ENCODE peak calls at places on chromosomes 5 and 9, in eight cellular contexts. Z, H, I, T, O, J, R and F are unnamed samples.

GRCh38 chr5:134902071-134902801 is 2.7 kb upstream of the PCBD2 start:
- DNase-seq in H (no peak), R (no peak), O (peak), J (peak), Z (no peak), I (no peak), T (peak), F (no peak)

GRCh38 chr9:36966371-36967097 is 67.5 kb downstream of the PAX5 start:
- DNase-seq in T (no peak), H (no peak), R (no peak), Z (no peak), O (no peak), J (no peak), I (no peak), F (no peak)

GRCh38 chr5:35854248-35854647 is 2.4 kb upstream of the IL7R start:
- DNase-seq in T (no peak), I (no peak), Z (no peak), H (no peak), J (no peak), O (no peak), R (no peak), F (no peak)

GRCh38 chr5:6545036-6545693 is 87.7 kb downstream of the NSUN2 start:
- DNase-seq in O (no peak), H (no peak), T (no peak), Z (no peak), R (no peak), I (no peak), J (no peak), F (no peak)

GRCh38 chr5:83418659-83419321 is 52.8 kb upstream of the VCAN start:
- DNase-seq in R (no peak), O (no peak), I (no peak), J (no peak), Z (no peak), H (no peak), T (no peak), F (no peak)

GRCh38 chr5:84564311-84564710 is 179.6 kb upstream of the EDIL3 start:
- DNase-seq in T (peak), O (peak), H (peak), Z (no peak), J (peak), R (no peak), I (no peak), F (peak)

GRCh38 chr5:123344819-123345426 is 78.3 kb downstream of the CEP120 start:
- DNase-seq in Z (peak), R (no peak), H (peak), O (peak), J (peak), T (peak), I (peak), F (peak)

GRCh38 chr5:85841653-85842052 is 776.1 kb upstream of the COX7C start:
- DNase-seq in Z (no peak), T (no peak), H (no peak), R (no peak), I (no peak), J (no peak), O (no peak), F (no peak)

GRCh38 chr5:5558593-5558992 is 136.1 kb downstream of the ICE1 start:
- DNase-seq in J (no peak), I (no peak), O (no peak), R (no peak), T (no peak), H (no peak), Z (no peak), F (no peak)

GRCh38 chr5:52356311-52356918 is 431.3 kb upstream of the ITGA1 start:
- DNase-seq in I (no peak), T (peak), Z (peak), H (peak), O (peak), R (no peak), J (peak), F (peak)

GRCh38 chr9:134243778-134244467 is 79.6 kb upstream of the RNU6ATAC start:
- DNase-seq in Z (peak), J (peak), H (peak), I (no peak), T (peak), O (peak), R (no peak), F (peak)

GRCh38 chr5:6745706-6746217 is 32.5 kb downstream of the TENT4A start:
- DNase-seq in J (peak), H (peak), T (peak), I (peak), R (peak), Z (peak), O (peak), F (peak)

GRCh38 chr9:123468541-123468940 is 112.5 kb downstream of the CRB2 start:
- DNase-seq in J (no peak), Z (no peak), O (no peak), I (no peak), R (no peak), T (no peak), H (no peak), F (no peak)

GRCh38 chr9:121812159-121812735 is 160.8 kb downstream of the DAB2IP start:
- DNase-seq in Z (no peak), R (no peak), H (no peak), O (no peak), J (no peak), T (no peak), I (no peak), F (no peak)

GRCh38 chr9:132241840-132242620 is 80.2 kb downstream of the NTNG2 start:
- DNase-seq in Z (peak), R (no peak), J (no peak), T (no peak), H (no peak), O (no peak), I (no peak), F (peak)

GRCh38 chr5:180491496-180491895 is 2.7 kb upstream of the CNOT6 start:
- DNase-seq in Z (peak), T (no peak), H (no peak), I (no peak), J (no peak), O (no peak), R (no peak), F (no peak)

GRCh38 chr5:93294184-93294583 is 286.8 kb downstream of the NR2F1-AS1 start:
- DNase-seq in J (peak), I (no peak), T (peak), H (peak), O (peak), Z (peak), R (no peak), F (peak)

GRCh38 chr5:147561435-147561834 is 51.6 kb upstream of the DPYSL3 start:
- DNase-seq in T (no peak), R (no peak), J (no peak), I (no peak), Z (no peak), O (no peak), H (no peak), F (no peak)

GRCh38 chr5:38922199-38922598 is 76.4 kb downstream of the OSMR start:
- DNase-seq in T (peak), R (peak), O (peak), J (peak), I (peak), Z (peak), H (peak), F (peak)

GRCh38 chr5:174418809-174419522 is 305.4 kb upstream of the MSX2 start:
- DNase-seq in Z (no peak), O (no peak), H (no peak), R (peak), I (peak), J (no peak), T (no peak), F (no peak)

GRCh38 chr9:37333288-37333687 is 89.2 kb upstream of the GRHPR start:
- DNase-seq in R (no peak), H (peak), J (no peak), Z (no peak), T (no peak), O (no peak), I (no peak), F (peak)

GRCh38 chr5:154117050-154117449 is 73.5 kb upstream of the GALNT10 start:
- DNase-seq in O (no peak), J (no peak), H (no peak), Z (no peak), I (no peak), T (no peak), R (no peak), F (no peak)

GRCh38 chr9:92612292-92612691 is 57.6 kb downstream of the IPPK start:
- DNase-seq in H (no peak), Z (no peak), I (no peak), O (no peak), T (no peak), J (no peak), R (no peak), F (no peak)

GRCh38 chr5:62143268-62144229 is 162.5 kb upstream of the KIF2A start:
- DNase-seq in H (peak), J (peak), I (no peak), O (peak), T (peak), R (peak), Z (peak), F (peak)

GRCh38 chr5:143142596-143143435 is 260.7 kb downstream of the NR3C1 start:
- DNase-seq in J (peak), I (no peak), O (peak), T (peak), Z (peak), H (peak), R (no peak), F (peak)

GRCh38 chr9:94918038-94918753 is 191.7 kb downstream of the AOPEP start:
- DNase-seq in H (no peak), O (no peak), T (no peak), I (no peak), Z (no peak), J (no peak), R (no peak), F (no peak)

GRCh38 chr5:142981886-142982820 is 212.0 kb downstream of the ARHGAP26 start:
- DNase-seq in Z (peak), O (peak), H (peak), I (no peak), T (peak), J (peak), R (no peak), F (peak)

GRCh38 chr5:126366199-126366560 is 57.0 kb upstream of the GRAMD2B start:
- DNase-seq in R (no peak), Z (no peak), J (no peak), O (no peak), T (no peak), H (no peak), I (no peak), F (no peak)

DNA sequence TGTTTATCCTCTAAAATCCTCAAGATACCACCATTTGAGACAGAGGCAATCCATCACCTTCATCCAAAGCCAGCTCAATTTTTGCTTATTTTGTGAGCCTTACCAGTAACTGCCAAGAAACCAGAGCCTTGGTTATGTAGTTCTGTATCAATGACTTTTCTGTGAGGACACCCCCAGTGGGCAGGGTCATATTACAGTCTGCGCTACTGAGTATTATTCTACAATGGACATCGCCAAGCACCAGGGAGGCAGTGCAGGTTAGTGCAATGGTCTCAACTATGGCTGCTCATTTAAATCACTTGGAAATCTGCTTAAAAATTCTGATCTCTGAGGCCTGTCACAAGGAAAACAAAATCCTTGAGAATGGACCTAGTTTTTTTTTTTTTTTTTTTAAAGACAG is 90.5 kb upstream of the NIPAL4 start:
- DNase-seq in I (no peak), T (no peak), O (no peak), H (no peak), R (no peak), J (no peak), Z (no peak), F (no peak)
- TF ChIP-seq CTCF in I (no peak), T (no peak), O (no peak), H (no peak), R (no peak), J (no peak), Z (no peak), F (no peak)

GRCh38 chr5:470961-471749 is 28.2 kb downstream of the EXOC3 start:
- DNase-seq in Z (no peak), O (no peak), H (no peak), R (no peak), I (no peak), J (no peak), T (peak), F (no peak)
- H3K4me3 ChIP-seq in Z (no peak), O (no peak), H (no peak), R (peak), I (peak), J (peak), T (peak), F (no peak)

GRCh38 chr9:107144475-107144874 is 138.6 kb upstream of the RAD23B start:
- DNase-seq in O (no peak), H (no peak), J (no peak), T (no peak), R (no peak), Z (no peak), I (no peak), F (no peak)

GRCh38 chr9:107142430-107142829 is 140.6 kb upstream of the RAD23B start:
- DNase-seq in T (no peak), I (no peak), H (no peak), J (peak), Z (no peak), O (no peak), R (no peak), F (no peak)

GRCh38 chr9:107142896-107143603 is 140.0 kb upstream of the RAD23B start:
- DNase-seq in J (peak), I (no peak), R (no peak), Z (no peak), H (peak), O (no peak), T (peak), F (no peak)

GRCh38 chr9:107138261-107138992 is 144.7 kb upstream of the RAD23B start:
- DNase-seq in Z (peak), T (peak), I (no peak), O (no peak), J (peak), H (no peak), R (no peak), F (no peak)

DNA sequence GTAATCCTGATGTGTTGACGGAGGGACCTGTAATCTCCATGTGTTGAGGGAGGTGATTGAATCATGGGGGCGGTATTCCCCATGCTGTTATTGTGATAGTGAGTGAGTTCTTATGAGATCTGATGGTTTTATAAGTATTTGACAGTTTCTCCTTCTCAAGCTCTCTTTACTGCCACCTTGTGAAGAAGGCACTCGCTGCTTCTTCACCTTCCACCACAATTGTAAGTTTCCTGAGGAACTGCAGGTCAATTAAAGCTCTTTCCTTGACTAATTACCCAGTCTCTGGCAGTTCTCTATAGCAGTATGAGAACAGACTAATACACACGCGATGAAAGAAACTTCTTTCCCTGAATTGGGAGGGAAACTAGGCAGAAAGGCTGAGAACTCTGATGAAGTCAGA is 141.1 kb upstream of the RAD23B start:
- DNase-seq in J (peak), I (no peak), Z (peak), R (peak), H (peak), T (peak), O (peak), F (peak)
- TF ChIP-seq CTCF in J (peak), I (peak), Z (peak), R (peak), H (peak), T (peak), O (no peak), F (no peak)

DNA sequence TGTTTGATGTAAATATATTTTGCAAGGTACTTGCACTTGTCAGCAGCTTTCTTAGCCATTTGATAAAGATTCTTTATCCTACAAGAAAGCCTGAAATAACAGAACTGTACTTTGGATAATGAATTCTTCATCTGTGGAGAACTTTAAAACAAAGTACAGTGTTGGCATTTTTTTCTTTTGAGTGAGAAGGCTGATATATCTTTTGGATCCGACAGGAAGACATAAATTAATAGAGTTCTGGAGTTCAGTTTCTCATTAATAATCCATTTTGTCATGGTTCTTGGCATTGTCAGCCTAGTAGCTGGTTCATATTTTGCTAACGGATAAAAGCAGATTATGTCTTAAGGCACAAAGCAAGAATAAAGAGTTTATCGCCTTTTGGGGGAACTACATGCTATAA is 17.0 kb downstream of the PBX3 start:
- DNase-seq in O (no peak), T (no peak), J (no peak), H (no peak), R (no peak), I (no peak), Z (no peak), F (no peak)
- H3K4me3 ChIP-seq in O (no peak), T (no peak), J (no peak), H (no peak), R (no peak), I (no peak), Z (no peak), F (no peak)

DNA sequence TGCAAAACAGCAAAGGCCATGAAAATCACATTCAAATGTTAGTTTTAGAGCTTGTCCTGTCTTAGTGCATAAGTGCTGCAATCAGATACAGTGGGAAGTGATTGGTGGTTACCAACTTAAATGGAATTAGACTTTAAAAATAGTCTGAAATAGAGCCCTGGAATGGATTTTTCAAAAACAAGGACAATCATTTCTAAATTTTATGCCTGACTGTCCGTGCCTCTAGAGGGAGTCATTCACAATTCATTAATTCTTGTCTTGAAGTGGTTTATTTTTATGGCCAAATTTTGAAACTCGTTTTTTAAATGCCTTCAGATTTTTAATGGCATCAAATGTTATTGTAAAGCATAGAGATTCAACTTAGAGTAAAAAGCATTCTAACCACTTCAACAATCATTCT is 561.8 kb upstream of the DAB2 start:
- DNase-seq in R (no peak), H (peak), I (no peak), O (no peak), T (peak), Z (peak), J (no peak), F (no peak)
- TF ChIP-seq CTCF in R (peak), H (peak), I (peak), O (no peak), T (peak), Z (no peak), J (no peak), F (peak)

GRCh38 chr5:149127394-149127955 is 13.8 kb upstream of the ABLIM3 start:
- DNase-seq in H (no peak), O (no peak), T (no peak), Z (no peak), R (no peak), J (peak), I (no peak), F (no peak)

GRCh38 chr5:149128023-149128875 is 13.0 kb upstream of the ABLIM3 start:
- DNase-seq in Z (peak), O (peak), T (peak), R (no peak), I (peak), H (peak), J (peak), F (no peak)

GRCh38 chr5:149126898-149127297 is 14.4 kb upstream of the ABLIM3 start:
- DNase-seq in Z (no peak), I (no peak), O (no peak), H (no peak), R (no peak), T (peak), J (peak), F (no peak)

GRCh38 chr5:149123211-149123610 is 18.1 kb upstream of the ABLIM3 start:
- DNase-seq in H (no peak), R (no peak), J (no peak), T (no peak), Z (no peak), O (no peak), I (no peak), F (no peak)

GRCh38 chr5:149125386-149125891 is 15.9 kb upstream of the ABLIM3 start:
- DNase-seq in Z (peak), I (no peak), J (no peak), H (peak), O (peak), T (no peak), R (no peak), F (no peak)
- H3K4me3 ChIP-seq in Z (no peak), I (no peak), J (no peak), H (no peak), O (no peak), T (no peak), R (peak), F (no peak)